ENCODE peak calls at places on chromosomes 13 and 19, in four cellular contexts. G, B, O and W are unnamed samples.

GRCh38 chr13:68439821-68440220 is 1209.7 kb upstream of the PCDH9 start:
- DNase-seq in G (no peak), B (no peak), O (no peak), W (no peak)

GRCh38 chr19:46766569-46767317 is 20.5 kb upstream of the STRN4 start:
- DNase-seq in G (no peak), B (peak; percentile 63), O (peak; percentile 77), W (peak; percentile 88)

GRCh38 chr19:49631279-49631588 is 8.7 kb downstream of the RRAS start:
- DNase-seq in G (no peak), B (no peak), O (no peak), W (no peak)

GRCh38 chr13:21974741-21975140 is 303.9 kb downstream of the FGF9 start:
- DNase-seq in G (no peak), B (no peak), O (no peak), W (no peak)

GRCh38 chr13:110760611-110761010 is 47.1 kb downstream of the ING1 start:
- DNase-seq in G (no peak), B (no peak), O (no peak), W (no peak)

GRCh38 chr19:35327642-35328041 is 1.3 kb upstream of the CD22 start:
- DNase-seq in G (no peak), B (no peak), O (no peak), W (no peak)

GRCh38 chr13:112699318-112699918 is 9.6 kb downstream of the ATP11A start:
- DNase-seq in G (no peak), B (no peak), O (no peak), W (peak; percentile 44)

GRCh38 chr13:72506706-72507105 is 220.7 kb downstream of the MZT1 start:
- DNase-seq in G (no peak), B (no peak), O (no peak), W (no peak)

GRCh38 chr13:43730642-43731041 is 56.1 kb downstream of the ENOX1 start:
- DNase-seq in G (peak; percentile 44), B (no peak), O (no peak), W (no peak)

GRCh38 chr19:31784631-31785237 is 435.5 kb upstream of the TSHZ3 start:
- DNase-seq in G (no peak), B (no peak), O (no peak), W (no peak)

GRCh38 chr19:45770192-45771101 is 1.4 kb upstream of the SIX5 start:
- DNase-seq in G (peak; percentile 98), B (peak; percentile 86), O (peak; percentile 92), W (peak; percentile 97)

GRCh38 chr13:26022538-26023292 is 29.1 kb downstream of the SHISA2 start:
- DNase-seq in G (peak; percentile 82), B (no peak), O (no peak), W (no peak)

GRCh38 chr13:26325876-26326275 is 71.9 kb downstream of the CDK8 start:
- DNase-seq in G (no peak), B (no peak), O (no peak), W (no peak)